ENCODE peak calls at places on chromosomes 13 and 19, in ten cellular contexts. I, N, O, J, S, P, B, F, M and U are unnamed samples.

GRCh38 chr19:45075215-45076028 is 856 bp downstream of the ZNF296 start:
- DNase-seq in I (peak), F (peak), P (peak), J (peak), M (no peak), N (peak), B (no peak), O (peak), S (peak), U (peak)

GRCh38 chr13:90518398-90518797 is 829.1 kb upstream of the MIR17HG start:
- DNase-seq in N (no peak), I (no peak), M (no peak), P (no peak), B (no peak), S (no peak), O (no peak), J (no peak), F (no peak), U (no peak)

GRCh38 chr13:100604909-100605308 is 16.3 kb upstream of the GGACT start:
- DNase-seq in I (no peak), M (no peak), S (no peak), J (no peak), B (no peak), F (no peak), O (no peak), N (no peak), P (no peak), U (no peak)

GRCh38 chr19:54882758-54883157 is 8.7 kb downstream of the FCAR start:
- DNase-seq in F (no peak), S (no peak), P (no peak), J (no peak), B (no peak), I (no peak), N (no peak), O (no peak), M (no peak), U (no peak)

GRCh38 chr13:107493271-107493670 is 722.1 kb downstream of the LIG4 start:
- DNase-seq in B (no peak), N (no peak), J (no peak), P (no peak), S (no peak), M (no peak), I (no peak), F (no peak), O (no peak), U (peak)

GRCh38 chr19:6057651-6058365 is 52.5 kb downstream of the RFX2 start:
- DNase-seq in F (peak), J (no peak), B (no peak), S (peak), P (no peak), I (no peak), N (no peak), M (no peak), O (no peak), U (no peak)

GRCh38 chr13:59793107-59793506 is 370.6 kb downstream of the DIAPH3 start:
- DNase-seq in N (no peak), F (no peak), M (no peak), B (no peak), S (no peak), I (no peak), J (no peak), O (no peak), P (no peak), U (no peak)

GRCh38 chr19:8355631-8356402 is 8.1 kb upstream of the ANGPTL4 start:
- DNase-seq in S (peak), J (no peak), N (no peak), I (no peak), M (no peak), B (peak), F (no peak), O (no peak), P (no peak), U (peak)

GRCh38 chr19:29966594-29967249 is 24.7 kb downstream of the URI1 start:
- DNase-seq in N (no peak), P (no peak), S (no peak), J (no peak), O (no peak), F (no peak), I (no peak), M (no peak), B (no peak), U (no peak)

GRCh38 chr19:5386841-5387240 is 46.2 kb upstream of the PTPRS start:
- DNase-seq in B (no peak), I (no peak), J (no peak), N (no peak), S (no peak), O (no peak), P (no peak), F (no peak), M (no peak), U (no peak)

GRCh38 chr13:70386919-70387318 is 278.7 kb upstream of the KLHL1 start:
- DNase-seq in N (no peak), B (no peak), S (peak), M (no peak), F (no peak), J (no peak), O (no peak), I (no peak), P (no peak), U (no peak)

GRCh38 chr19:28700176-28700575 is 512.8 kb downstream of the UQCRFS1 start:
- DNase-seq in J (no peak), N (no peak), F (no peak), P (no peak), S (no peak), M (no peak), O (no peak), I (no peak), B (no peak), U (no peak)

GRCh38 chr13:110317496-110318195 is 10.6 kb downstream of the COL4A2 start:
- DNase-seq in O (no peak), P (no peak), B (no peak), I (no peak), S (no peak), F (no peak), M (no peak), J (no peak), N (no peak), U (no peak)

GRCh38 chr19:44024900-44025216 is 321 bp upstream of the ZNF222 start:
- DNase-seq in J (no peak), B (no peak), M (no peak), O (no peak), N (no peak), F (no peak), S (no peak), I (no peak), P (no peak), U (no peak)

GRCh38 chr19:33796164-33797100 is at the start of gene KCTD15:
- DNase-seq in N (peak), B (no peak), I (peak), J (peak), F (peak), O (peak), P (peak), M (peak), S (peak), U (peak)

GRCh38 chr19:14672043-14672872 is 2.4 kb downstream of the ADGRE3 start:
- DNase-seq in O (no peak), N (no peak), M (no peak), P (no peak), J (no peak), F (no peak), B (no peak), I (no peak), S (no peak), U (no peak)

GRCh38 chr13:81318231-81319019 is 977.5 kb upstream of the SPRY2 start:
- DNase-seq in P (no peak), S (no peak), I (no peak), N (no peak), B (no peak), M (no peak), J (no peak), F (no peak), O (no peak), U (no peak)

GRCh38 chr13:45872574-45872973 is 21.0 kb upstream of the SIAH3 start:
- DNase-seq in J (no peak), S (no peak), M (no peak), N (no peak), B (peak), F (peak), I (no peak), P (no peak), O (no peak), U (no peak)

GRCh38 chr13:103140001-103140671 is 73.9 kb upstream of the SLC10A2 start:
- DNase-seq in F (peak), N (no peak), O (peak), P (no peak), S (no peak), B (peak), I (no peak), J (no peak), M (peak), U (peak)

GRCh38 chr19:1401138-1401888 is at the start of gene GAMT:
- DNase-seq in P (peak), S (no peak), J (peak), F (peak), N (peak), O (peak), M (peak), B (no peak), I (peak), U (no peak)

GRCh38 chr19:1315470-1316166 is 29.9 kb downstream of the EFNA2 start:
- DNase-seq in B (no peak), N (peak), O (peak), F (peak), I (peak), J (peak), P (peak), M (peak), S (no peak), U (peak)

GRCh38 chr13:73286177-73286576 is 227.4 kb downstream of the KLF5 start:
- DNase-seq in N (no peak), S (no peak), M (no peak), F (no peak), B (no peak), O (no peak), J (no peak), I (no peak), P (no peak), U (no peak)

GRCh38 chr13:75452564-75452963 is 29.4 kb downstream of the TBC1D4 start:
- DNase-seq in I (no peak), J (no peak), P (no peak), N (no peak), F (no peak), O (no peak), S (no peak), M (no peak), B (no peak), U (no peak)

DNA sequence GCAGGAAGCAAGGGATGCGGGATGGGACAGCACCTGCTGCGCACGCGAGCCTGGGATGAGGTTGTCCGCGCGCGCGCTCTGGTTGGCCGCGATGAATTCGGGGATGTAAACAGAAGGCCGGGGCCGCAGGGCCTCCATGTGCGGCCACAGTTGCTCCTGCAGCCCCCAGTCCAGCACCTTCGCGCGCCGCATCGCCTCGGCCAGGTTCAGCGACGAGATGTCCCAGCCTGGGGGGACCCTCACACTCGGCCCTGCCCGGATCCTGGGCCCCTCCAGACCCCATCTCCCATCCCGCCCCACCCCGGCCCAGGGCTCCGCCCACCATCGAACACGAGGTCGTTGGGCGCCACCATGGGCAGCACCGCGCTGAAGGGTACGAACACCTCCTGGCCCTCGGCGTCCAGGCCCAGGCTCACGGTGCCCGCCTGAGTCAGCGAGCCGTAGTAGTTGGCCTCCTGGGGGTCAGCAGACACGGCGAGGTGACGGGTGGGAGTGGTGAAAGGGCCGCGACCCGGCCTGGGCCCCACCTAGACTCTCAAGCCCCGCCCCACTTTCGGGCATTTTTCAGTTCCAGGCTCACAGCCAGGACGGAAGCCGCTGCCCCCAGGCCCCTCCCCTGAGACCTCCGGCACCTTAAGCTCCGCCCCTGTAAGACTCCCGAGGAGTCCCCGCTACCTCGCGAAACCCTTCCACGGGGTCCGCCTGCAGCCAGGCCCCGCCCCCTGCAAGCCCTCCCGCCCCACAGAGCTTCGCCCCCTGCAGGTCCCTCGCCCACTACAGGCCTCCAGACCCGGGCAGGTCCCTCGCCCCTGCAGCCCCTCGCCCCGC is 1.1 kb downstream of the ISYNA1 start:
- DNase-seq in P (peak), O (peak), J (peak), B (peak), I (peak), M (peak), F (peak), N (peak), S (peak), U (peak)
- TF ChIP-seq CTCF in P (no peak), O (peak), J (no peak), B (no peak), I (no peak), M (no peak), F (no peak), N (no peak), S (no peak), U (no peak)

GRCh38 chr13:25232937-25233515 is 54.3 kb downstream of the MTMR6 start:
- DNase-seq in S (no peak), O (peak), M (no peak), P (no peak), F (no peak), B (peak), I (no peak), J (no peak), N (no peak), U (no peak)
- TF ChIP-seq CTCF in S (peak), O (peak), M (peak), P (no peak), F (peak), B (peak), I (peak), J (peak), N (no peak), U (no peak)

GRCh38 chr13:113618455-113618854 is 33.9 kb downstream of the TFDP1 start:
- DNase-seq in M (no peak), F (no peak), O (no peak), J (no peak), S (peak), I (no peak), P (no peak), B (no peak), N (no peak), U (no peak)
- TF ChIP-seq CTCF in M (no peak), F (peak), O (no peak), J (no peak), S (no peak), I (no peak), P (no peak), B (no peak), N (no peak), U (no peak)

DNA sequence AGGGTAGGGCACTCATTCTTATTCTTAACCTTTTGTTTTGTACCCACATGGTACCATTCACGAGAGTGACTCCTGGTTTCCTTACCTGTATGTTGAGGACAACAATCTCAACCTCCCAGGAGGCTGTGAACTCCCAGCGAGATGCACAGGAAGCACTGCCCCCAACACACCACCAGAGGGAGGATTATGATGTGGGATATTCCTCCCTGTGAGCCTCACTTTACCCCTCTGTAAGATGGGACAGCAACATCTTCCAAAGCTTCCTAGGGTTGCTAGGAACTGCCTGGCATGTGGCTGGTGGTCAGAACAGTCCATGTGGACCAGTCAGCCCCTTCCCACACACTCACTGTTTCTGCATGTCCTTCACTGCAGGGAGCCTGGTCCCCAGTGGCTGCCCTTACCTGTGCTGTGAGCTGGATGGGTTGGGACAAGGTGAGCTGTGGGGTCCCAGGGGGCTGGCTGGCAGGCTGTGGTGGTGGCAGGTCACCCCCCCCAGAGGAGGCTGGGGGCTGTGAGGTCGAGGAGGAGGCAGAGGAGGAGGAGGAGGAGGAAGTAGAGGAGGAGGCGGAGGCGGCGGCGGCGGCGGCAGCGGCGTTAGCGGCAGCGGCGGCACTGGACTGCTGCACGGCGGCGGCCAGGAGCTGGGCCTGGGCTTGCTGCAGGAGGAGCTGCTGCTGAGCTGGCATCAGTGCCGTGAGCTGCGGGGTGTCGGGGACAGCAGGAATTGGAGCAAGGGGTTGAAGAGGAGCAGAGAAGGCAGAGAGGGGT is 15.8 kb downstream of the POU2F2 start:
- DNase-seq in S (no peak), F (no peak), M (no peak), N (no peak), B (no peak), I (no peak), P (no peak), J (no peak), O (no peak), U (no peak)
- TF ChIP-seq CTCF in S (no peak), F (peak), M (peak), N (no peak), B (peak), I (no peak), P (no peak), J (no peak), O (no peak), U (no peak)

DNA sequence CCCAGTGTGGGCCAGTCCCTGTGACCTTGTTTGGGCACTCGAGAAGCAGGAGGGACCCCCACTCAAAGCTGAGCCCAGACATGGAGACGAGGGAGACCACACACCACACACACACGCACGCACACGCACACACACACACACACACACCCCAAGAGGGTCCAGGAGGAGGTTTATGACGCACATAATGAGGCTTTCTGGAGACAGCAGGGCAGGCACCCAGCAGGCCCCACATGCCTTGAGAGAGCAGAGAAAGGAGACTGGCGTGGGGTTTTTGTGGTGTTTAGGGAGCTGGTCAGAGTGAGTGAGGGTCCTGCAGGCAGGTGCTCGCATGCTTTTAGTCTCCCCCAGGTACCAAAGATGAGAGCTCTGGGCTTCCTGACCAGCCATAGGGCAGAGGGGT is 42.4 kb downstream of the GPR12 start:
- DNase-seq in N (no peak), F (no peak), S (no peak), B (no peak), O (no peak), P (no peak), J (no peak), I (no peak), M (no peak), U (no peak)
- TF ChIP-seq CTCF in N (no peak), F (no peak), S (no peak), B (no peak), O (no peak), P (no peak), J (no peak), I (no peak), M (no peak), U (no peak)

GRCh38 chr19:13072206-13072898 is 30.3 kb downstream of the LYL1 start:
- DNase-seq in S (no peak), B (no peak), J (no peak), F (no peak), P (no peak), I (no peak), M (no peak), N (no peak), O (no peak), U (no peak)
- TF ChIP-seq CTCF in S (no peak), B (no peak), J (no peak), F (no peak), P (no peak), I (no peak), M (no peak), N (no peak), O (no peak), U (no peak)

GRCh38 chr13:94417294-94417693 is 62.2 kb downstream of the DCT start:
- DNase-seq in O (no peak), F (no peak), P (no peak), S (no peak), N (no peak), B (no peak), I (no peak), J (no peak), M (no peak), U (no peak)

GRCh38 chr13:94419304-94419943 is 60.1 kb downstream of the DCT start:
- DNase-seq in O (no peak), I (no peak), P (no peak), S (no peak), F (no peak), M (no peak), N (no peak), J (no peak), B (no peak), U (no peak)

GRCh38 chr13:94415484-94415883 is 64.0 kb downstream of the DCT start:
- DNase-seq in N (no peak), B (no peak), P (no peak), I (no peak), F (peak), O (peak), M (no peak), S (no peak), J (no peak), U (no peak)

GRCh38 chr13:94414141-94414540 is 65.3 kb downstream of the DCT start:
- DNase-seq in J (no peak), S (no peak), N (no peak), I (no peak), O (no peak), F (no peak), P (no peak), M (no peak), B (no peak), U (no peak)

GRCh38 chr13:94416454-94417080 is 62.9 kb downstream of the DCT start:
- DNase-seq in B (no peak), J (peak), I (no peak), S (no peak), M (peak), P (no peak), O (peak), F (peak), N (no peak), U (no peak)
- TF ChIP-seq CTCF in B (peak), J (peak), I (no peak), S (peak), M (peak), P (no peak), O (peak), F (peak), N (no peak), U (no peak)